ENCODE peak calls at places on chromosomes 2 and 18, in ten cellular contexts. Z, H, T, S, R, G, A, K, L and I are unnamed samples.

GRCh38 chr2:28616618-28617017 is 120.8 kb downstream of the PLB1 start:
- DNase-seq in Z (no peak), H (peak), T (no peak), S (no peak), R (no peak), G (no peak), A (no peak), K (peak), L (peak), I (no peak)

GRCh38 chr2:106869512-106870276 is 16.3 kb downstream of the ST6GAL2 start:
- DNase-seq in Z (no peak), H (no peak), T (no peak), S (peak), R (no peak), G (no peak), A (no peak), K (no peak), L (no peak), I (no peak)

GRCh38 chr2:205034034-205034433 is 488.8 kb downstream of the PARD3B start:
- DNase-seq in Z (no peak), H (no peak), T (no peak), S (no peak), R (no peak), G (no peak), A (no peak), K (no peak), L (no peak), I (no peak)

GRCh38 chr18:6653880-6654279 is 75.6 kb upstream of the ARHGAP28 start:
- DNase-seq in Z (no peak), H (no peak), T (no peak), S (no peak), R (no peak), G (no peak), A (no peak), K (no peak), L (no peak), I (no peak)

GRCh38 chr2:74066491-74067203 is 81.1 kb downstream of the BOLA3 start:
- DNase-seq in Z (no peak), H (no peak), T (no peak), S (no peak), R (no peak), G (no peak), A (no peak), K (no peak), L (no peak), I (peak)

GRCh38 chr2:71538656-71539265 is 85.4 kb downstream of the DYSF start:
- DNase-seq in Z (no peak), H (no peak), T (no peak), S (peak), R (no peak), G (no peak), A (no peak), K (no peak), L (no peak), I (no peak)

GRCh38 chr2:42098571-42099430 is 51.0 kb downstream of the PKDCC start:
- DNase-seq in Z (no peak), H (no peak), T (no peak), S (no peak), R (peak), G (peak), A (no peak), K (no peak), L (no peak), I (no peak)

GRCh38 chr2:203347375-203347774 is 19.2 kb downstream of the ABI2 start:
- DNase-seq in Z (no peak), H (no peak), T (no peak), S (no peak), R (no peak), G (no peak), A (peak), K (no peak), L (no peak), I (no peak)

GRCh38 chr2:206260427-206261012 is 13.9 kb upstream of the ZDBF2 start:
- DNase-seq in Z (peak), H (peak), T (peak), S (no peak), R (no peak), G (peak), A (no peak), K (peak), L (peak), I (peak)

GRCh38 chr2:239692348-239692747 is 291.5 kb upstream of the HDAC4 start:
- DNase-seq in Z (no peak), H (no peak), T (no peak), S (no peak), R (peak), G (no peak), A (no peak), K (no peak), L (no peak), I (no peak)

DNA sequence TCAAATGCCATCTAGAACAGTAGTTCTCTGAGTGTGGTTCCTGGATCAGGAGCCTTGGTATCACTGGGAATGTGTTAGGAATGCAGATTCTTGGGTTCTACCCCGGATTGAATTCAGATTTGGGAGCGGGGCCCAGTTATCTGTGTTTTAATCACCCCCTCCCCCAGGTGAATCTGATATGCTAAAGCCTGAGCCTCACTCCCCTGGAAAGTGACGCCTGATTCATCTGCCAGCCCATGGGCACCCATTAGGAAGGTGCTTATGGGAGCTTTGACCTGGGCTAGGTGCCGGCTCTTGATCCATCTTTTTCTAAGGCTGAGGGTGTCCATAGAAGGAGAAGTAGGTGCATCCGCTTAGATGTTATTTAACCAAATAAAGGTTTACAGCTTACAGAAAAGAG is 199.4 kb downstream of the NEDD4L start:
- DNase-seq in Z (no peak), H (no peak), T (no peak), S (no peak), R (no peak), G (no peak), A (no peak), K (no peak), L (no peak), I (no peak)
- TF ChIP-seq CTCF in Z (no peak), H (no peak), T (no peak), S (no peak), R (no peak), G (no peak), A (no peak), K (no peak), L (no peak), I (no peak)

DNA sequence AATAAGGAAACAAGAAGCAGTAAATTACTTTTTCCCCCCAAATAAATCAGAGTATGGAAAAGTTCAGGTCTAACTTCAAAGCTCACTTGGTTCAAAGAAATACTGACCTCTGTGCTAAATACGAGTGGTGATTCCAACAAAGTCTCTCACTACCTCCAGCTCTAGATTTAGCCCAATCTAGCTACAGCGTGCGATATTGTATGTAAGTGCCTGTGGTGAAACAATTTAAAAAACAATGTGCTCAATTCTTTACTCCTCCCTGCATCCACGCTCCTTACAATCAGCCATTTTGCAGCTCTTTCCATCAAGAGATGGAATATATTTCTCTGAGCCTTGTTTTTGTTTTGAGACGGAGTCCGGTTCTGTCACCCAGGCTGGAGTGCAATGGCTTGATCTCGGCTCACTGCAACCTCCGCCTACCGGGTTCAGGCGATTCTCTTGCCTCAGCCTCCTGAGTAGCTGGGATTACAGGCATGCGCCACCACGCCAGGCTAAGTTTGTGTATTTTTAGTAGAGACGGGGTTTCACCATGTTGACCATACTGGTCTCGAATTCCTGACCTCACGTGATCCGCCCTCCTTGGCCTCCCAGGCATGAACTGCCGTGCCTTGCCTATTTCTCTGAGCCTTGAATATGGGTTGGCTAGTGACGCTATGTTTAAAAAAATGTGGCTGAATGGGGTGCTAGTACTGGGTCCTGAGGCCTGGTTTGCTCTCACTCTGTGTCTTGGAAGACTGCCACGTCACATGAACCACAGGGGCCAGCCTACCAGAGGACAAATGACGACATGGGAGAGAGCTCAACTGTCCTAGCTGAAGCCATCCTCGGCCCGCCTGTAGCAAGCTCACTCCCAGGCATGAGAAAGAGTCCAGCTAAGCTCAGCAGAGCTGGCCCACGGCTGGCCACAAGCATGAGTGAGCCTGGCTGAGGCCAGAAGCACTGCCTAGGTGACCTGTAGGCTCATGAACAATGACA is 14.8 kb downstream of the WDFY1 start:
- DNase-seq in Z (peak), H (peak), T (no peak), S (no peak), R (peak), G (peak), A (peak), K (peak), L (peak), I (no peak)
- TF ChIP-seq CTCF in Z (no peak), H (no peak), T (no peak), S (no peak), R (no peak), G (no peak), A (no peak), K (no peak), L (no peak), I (no peak)

GRCh38 chr2:116510117-116510671 is 1304.3 kb upstream of the DDX18 start:
- DNase-seq in Z (peak), H (no peak), T (peak), S (no peak), R (no peak), G (peak), A (no peak), K (no peak), L (no peak), I (peak)
- TF ChIP-seq CTCF in Z (no peak), H (no peak), T (peak), S (peak), R (no peak), G (peak), A (peak), K (peak), L (no peak), I (peak)

GRCh38 chr2:5544205-5544786 is 147.9 kb upstream of the SOX11 start:
- DNase-seq in Z (no peak), H (no peak), T (no peak), S (no peak), R (no peak), G (no peak), A (no peak), K (no peak), L (no peak), I (no peak)
- TF ChIP-seq CTCF in Z (no peak), H (no peak), T (no peak), S (no peak), R (no peak), G (no peak), A (no peak), K (no peak), L (no peak), I (no peak)

DNA sequence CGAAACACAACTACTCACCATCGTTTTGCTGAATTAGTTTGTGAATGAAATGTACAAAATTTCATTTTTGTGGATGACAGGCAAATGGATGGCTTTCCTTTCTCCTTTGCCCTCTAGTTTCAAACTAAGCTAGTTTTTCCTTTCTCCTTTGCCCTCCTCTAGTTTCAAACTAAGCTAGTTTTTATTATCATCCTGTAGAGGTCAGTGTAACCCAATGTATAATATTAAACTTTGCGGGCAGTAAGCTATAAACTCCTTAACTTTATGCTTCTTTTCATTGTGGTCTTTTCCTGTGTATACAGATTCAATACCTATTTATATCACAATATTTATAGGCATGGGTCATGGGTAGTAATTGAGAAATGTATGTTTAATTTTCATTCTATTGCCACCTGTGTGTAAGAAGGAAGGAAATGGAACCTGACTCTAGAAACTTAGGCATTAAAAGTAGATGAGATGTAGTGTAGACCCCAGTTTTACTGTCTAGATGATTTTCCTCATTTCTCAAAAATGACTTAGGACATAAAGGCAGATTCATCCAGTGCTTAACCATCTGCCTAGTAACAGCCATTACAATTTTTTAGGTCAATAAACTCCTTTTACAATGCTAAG is 58.1 kb downstream of the MAP3K19 start:
- DNase-seq in Z (peak), H (peak), T (peak), S (no peak), R (no peak), G (peak), A (peak), K (peak), L (peak), I (peak)
- TF ChIP-seq CTCF in Z (peak), H (no peak), T (peak), S (no peak), R (no peak), G (peak), A (peak), K (peak), L (peak), I (peak)

GRCh38 chr2:200306969-200307811 is 697 bp downstream of the SPATS2L start:
- DNase-seq in Z (peak), H (peak), T (no peak), S (peak), R (peak), G (peak), A (peak), K (no peak), L (no peak), I (peak)
- TF ChIP-seq CTCF in Z (no peak), H (no peak), T (no peak), S (no peak), R (no peak), G (no peak), A (no peak), K (no peak), L (no peak), I (no peak)